ENCODE peak calls at places on chromosomes 16 and 17, in four cellular contexts. S is H1, Y is K562, V is HepG2. R is an unnamed sample.

GRCh38 chr17:50388728-50389127 is 8.6 kb downstream of the LRRC59 start:
- DNase-seq in S (no peak), Y (no peak), V (no peak), R (no peak)

GRCh38 chr17:41792835-41793748 is 6.6 kb upstream of the JUP start:
- DNase-seq in S (no peak), Y (peak; percentile 96), V (peak; percentile 68), R (peak; percentile 93)

GRCh38 chr17:48728232-48729231 is at the start of gene HOXB13:
- DNase-seq in S (no peak), Y (peak; percentile 39), V (no peak), R (peak; percentile 88)

GRCh38 chr16:53073053-53073452 is 18.3 kb downstream of the CHD9 start:
- DNase-seq in S (no peak), Y (no peak), V (no peak), R (no peak)

GRCh38 chr17:78717431-78717980 is 64.6 kb downstream of the CYTH1 start:
- DNase-seq in S (no peak), Y (no peak), V (peak; percentile 39), R (peak; percentile 74)

GRCh38 chr17:35222452-35222851 is 20.4 kb upstream of the SLFN5 start:
- DNase-seq in S (no peak), Y (no peak), V (no peak), R (no peak)

GRCh38 chr16:90037202-90037765 is 18.0 kb upstream of the DBNDD1 start:
- DNase-seq in S (no peak), Y (no peak), V (no peak), R (no peak)

GRCh38 chr17:76379646-76380376 is 4.6 kb upstream of the SPHK1 start:
- DNase-seq in S (no peak), Y (no peak), V (no peak), R (no peak)

GRCh38 chr17:81027591-81028505 is 7.1 kb upstream of the BAIAP2 start:
- DNase-seq in S (no peak), Y (no peak), V (no peak), R (no peak)

GRCh38 chr17:27256225-27257030 is 37.5 kb upstream of the WSB1 start:
- DNase-seq in S (no peak), Y (no peak), V (peak; percentile 72), R (peak; percentile 84)

GRCh38 chr16:21626659-21627277 is 25.6 kb downstream of the IGSF6 start:
- DNase-seq in S (no peak), Y (no peak), V (peak; percentile 83), R (no peak)

GRCh38 chr17:41864837-41865595 is at the start of gene KLHL11:
- DNase-seq in S (peak; percentile 58), Y (peak; percentile 95), V (peak; percentile 85), R (peak; percentile 93)

GRCh38 chr17:7611635-7612293 is 2.9 kb downstream of the FXR2 start:
- DNase-seq in S (no peak), Y (peak; percentile 12), V (no peak), R (no peak)

GRCh38 chr16:57648590-57649442 is 19.3 kb upstream of the ADGRG3 start:
- DNase-seq in S (peak; percentile 65), Y (peak; percentile 88), V (peak; percentile 83), R (peak; percentile 93)

GRCh38 chr17:42673885-42674754 is 2.7 kb downstream of the PLEKHH3 start:
- DNase-seq in S (no peak), Y (peak; percentile 75), V (peak; percentile 48), R (peak; percentile 95)

GRCh38 chr16:84608281-84608680 is 9.6 kb downstream of the COTL1 start:
- DNase-seq in S (no peak), Y (no peak), V (no peak), R (no peak)

GRCh38 chr16:68147438-68147837 is 62.3 kb downstream of the NFATC3 start:
- DNase-seq in S (no peak), Y (no peak), V (no peak), R (no peak)

GRCh38 chr16:48318630-48319029 is 66.6 kb downstream of the SIAH1 start:
- DNase-seq in S (peak; percentile 38), Y (no peak), V (no peak), R (no peak)

GRCh38 chr16:56866955-56867830 is 2.2 kb downstream of the SLC12A3 start:
- DNase-seq in S (no peak), Y (peak; percentile 65), V (peak; percentile 70), R (peak; percentile 66)

GRCh38 chr16:3113765-3114479 is 1.5 kb downstream of the ZNF205 start:
- DNase-seq in S (no peak), Y (peak; percentile 67), V (no peak), R (no peak)

GRCh38 chr16:85211247-85211910 is 99.1 kb upstream of the CIBAR2 start:
- DNase-seq in S (no peak), Y (no peak), V (no peak), R (no peak)

GRCh38 chr16:4006441-4006989 is 109.7 kb downstream of the ADCY9 start:
- DNase-seq in S (no peak), Y (no peak), V (no peak), R (no peak)

GRCh38 chr16:4924593-4925378 is 12.2 kb downstream of the PPL start:
- DNase-seq in S (no peak), Y (no peak), V (peak; percentile 84), R (no peak)

GRCh38 chr16:89038221-89038721 is 55.4 kb upstream of the ACSF3 start:
- DNase-seq in S (no peak), Y (no peak), V (no peak), R (no peak)

GRCh38 chr17:6868579-6868978 is 37.0 kb upstream of the TEKT1 start:
- DNase-seq in S (no peak), Y (no peak), V (peak; percentile 16), R (peak; percentile 79)

GRCh38 chr17:44203731-44204452 is 4.2 kb upstream of the ATXN7L3 start:
- DNase-seq in S (no peak), Y (peak; percentile 77), V (peak; percentile 78), R (peak; percentile 76)

GRCh38 chr16:66651474-66651765 is 45.1 kb downstream of the CMTM4 start:
- DNase-seq in S (no peak), Y (no peak), V (no peak), R (no peak)

GRCh38 chr17:75082683-75083082 is 5.1 kb upstream of the SLC16A5 start:
- DNase-seq in S (no peak), Y (no peak), V (no peak), R (no peak)

GRCh38 chr17:66304304-66305174 is 2.1 kb downstream of the PRKCA start:
- DNase-seq in S (peak; percentile 61), Y (peak; percentile 78), V (peak; percentile 49), R (peak; percentile 66)

GRCh38 chr17:50689956-50690886 is 17.5 kb downstream of the ANKRD40 start:
- DNase-seq in S (no peak), Y (no peak), V (no peak), R (no peak)

GRCh38 chr17:37405955-37406634 is 541 bp downstream of the ACACA start:
- DNase-seq in S (no peak), Y (no peak), V (no peak), R (peak; percentile 22)

GRCh38 chr17:10099051-10099571 is 99.3 kb downstream of the GAS7 start:
- DNase-seq in S (no peak), Y (no peak), V (no peak), R (no peak)

GRCh38 chr17:47621293-47622178 is 28.2 kb upstream of the KPNB1 start:
- DNase-seq in S (peak; percentile 41), Y (no peak), V (no peak), R (peak; percentile 88)

GRCh38 chr17:47615766-47616424 is 33.8 kb upstream of the KPNB1 start:
- DNase-seq in S (no peak), Y (peak; percentile 64), V (peak; percentile 52), R (peak; percentile 41)

GRCh38 chr17:47622179-47622549 is 27.6 kb upstream of the KPNB1 start:
- DNase-seq in S (no peak), Y (no peak), V (no peak), R (no peak)

GRCh38 chr17:47620503-47621245 is 29.0 kb upstream of the KPNB1 start:
- DNase-seq in S (no peak), Y (no peak), V (peak; percentile 52), R (no peak)

GRCh38 chr17:47618416-47618815 is 31.3 kb upstream of the KPNB1 start:
- DNase-seq in S (no peak), Y (no peak), V (peak; percentile 17), R (peak; percentile 42)
- TF ChIP-seq RFX5 in S (no peak), Y (no peak), V (no peak), R (no peak)

GRCh38 chr16:536746-537145 is 9.2 kb downstream of the CAPN15 start:
- DNase-seq in S (no peak), Y (no peak), V (no peak), R (no peak)
- TF ChIP-seq JUN in S (no peak), Y (no peak), V (no peak), R (no peak)

DNA sequence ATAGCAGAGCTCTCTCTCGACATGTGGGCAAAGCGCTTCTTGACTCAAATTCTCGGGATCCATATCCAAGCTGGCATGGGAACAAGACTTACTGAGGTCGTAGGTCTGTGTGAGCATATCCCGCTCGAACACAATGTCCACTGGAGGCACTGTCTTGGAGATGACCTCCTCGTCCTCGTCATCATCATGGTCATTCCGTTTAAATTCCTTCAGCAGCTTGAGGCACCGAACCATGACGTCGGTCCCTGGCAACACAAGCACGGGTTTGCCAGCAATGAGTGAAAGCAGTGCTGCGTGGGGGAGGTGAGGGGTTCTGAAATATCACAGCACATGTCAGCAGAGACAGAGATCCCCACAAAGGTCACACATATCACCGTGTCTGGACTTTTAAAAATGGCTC is 38.1 kb downstream of the GTF3C1 start:
- DNase-seq in S (no peak), Y (no peak), V (no peak), R (no peak)
- TF ChIP-seq RFX5 in S (no peak), Y (no peak), V (no peak), R (no peak)

DNA sequence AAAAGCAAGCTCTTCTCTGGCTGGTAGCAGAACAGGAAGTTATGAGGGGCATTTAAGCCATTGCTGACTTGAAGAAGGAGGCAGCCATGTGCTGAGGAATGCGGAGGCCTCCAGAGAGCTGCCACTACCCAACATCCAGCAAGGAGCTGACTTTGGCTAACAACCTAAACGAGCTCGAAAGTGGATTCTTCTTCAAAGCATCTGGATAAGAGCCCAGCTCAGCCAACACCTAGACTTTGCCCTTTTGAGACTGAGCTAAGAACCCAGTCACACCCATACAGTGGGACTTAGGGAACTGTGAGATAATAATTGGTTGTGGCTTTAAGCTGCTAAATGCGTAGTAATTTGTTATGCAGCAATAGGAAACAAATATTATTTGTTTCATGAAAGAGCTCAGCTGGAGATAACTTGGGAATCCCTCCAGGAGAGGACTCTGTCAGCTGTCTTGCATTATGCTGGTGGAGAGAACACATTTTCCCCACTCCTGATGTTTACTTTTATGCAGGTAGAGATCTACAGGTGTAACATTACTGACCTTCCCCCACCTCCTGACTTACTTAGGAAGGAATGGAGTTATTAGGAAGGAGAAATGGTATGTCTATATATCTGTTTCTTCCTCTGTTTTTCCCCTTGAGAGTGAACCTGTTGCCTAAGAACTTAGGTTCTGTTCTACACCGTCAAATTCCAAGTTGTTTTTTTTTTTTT is 52.7 kb upstream of the ZNF629 start:
- DNase-seq in S (no peak), Y (no peak), V (no peak), R (no peak)
- TF ChIP-seq JUN in S (no peak), Y (no peak), V (no peak), R (no peak)

GRCh38 chr16:65079549-65079948 is 42.3 kb downstream of the CDH11 start:
- DNase-seq in S (no peak), Y (no peak), V (no peak), R (no peak)

GRCh38 chr16:65083181-65083845 is 38.5 kb downstream of the CDH11 start:
- DNase-seq in S (no peak), Y (no peak), V (no peak), R (no peak)
- TF ChIP-seq RFX5 in S (no peak), Y (no peak), V (no peak), R (no peak)